ENCODE peak calls at places on chromosomes 16 and 17, in six cellular contexts. T is HFF-Myc, P is stomach, U is breast epithelium, W is PC-3, G is choroid plexus epithelial cell. O is an unnamed sample.

GRCh38 chr16:89442990-89443726 is 47.2 kb downstream of the ANKRD11 start:
- DNase-seq in T (no peak), P (peak), U (peak), W (peak), G (peak), O (peak)

GRCh38 chr17:67107811-67108210 is 63.5 kb downstream of the CACNG1 start:
- DNase-seq in T (no peak), P (no peak), U (no peak), W (no peak), G (peak), O (no peak)

GRCh38 chr16:19130852-19131808 is 17.4 kb downstream of the ITPRIPL2 start:
- DNase-seq in T (peak), P (no peak), U (no peak), W (peak), G (peak), O (peak)

GRCh38 chr16:55478827-55479559 is at the start of gene MMP2:
- DNase-seq in T (no peak), P (peak), U (no peak), W (no peak), G (peak), O (no peak)

GRCh38 chr16:87278191-87279093 is 38.8 kb downstream of the C16orf95 start:
- DNase-seq in T (peak), P (peak), U (peak), W (peak), G (peak), O (peak)

GRCh38 chr17:79461041-79461440 is 149.8 kb downstream of the RBFOX3 start:
- DNase-seq in T (no peak), P (no peak), U (no peak), W (peak), G (peak), O (no peak)

GRCh38 chr17:45228985-45229517 is 7.4 kb downstream of the FMNL1 start:
- DNase-seq in T (peak), P (peak), U (peak), W (peak), G (peak), O (no peak)

GRCh38 chr17:65400701-65401100 is 160.7 kb downstream of the AXIN2 start:
- DNase-seq in T (no peak), P (no peak), U (no peak), W (no peak), G (no peak), O (no peak)

GRCh38 chr16:10992797-10993196 is 48.4 kb downstream of the CLEC16A start:
- DNase-seq in T (no peak), P (peak), U (no peak), W (peak), G (peak), O (no peak)

GRCh38 chr16:65524997-65525396 is 403.1 kb upstream of the CDH11 start:
- DNase-seq in T (no peak), P (no peak), U (no peak), W (no peak), G (peak), O (no peak)

GRCh38 chr16:89155184-89155679 is 16.3 kb upstream of the CDH15 start:
- DNase-seq in T (peak), P (peak), U (peak), W (no peak), G (peak), O (peak)

DNA sequence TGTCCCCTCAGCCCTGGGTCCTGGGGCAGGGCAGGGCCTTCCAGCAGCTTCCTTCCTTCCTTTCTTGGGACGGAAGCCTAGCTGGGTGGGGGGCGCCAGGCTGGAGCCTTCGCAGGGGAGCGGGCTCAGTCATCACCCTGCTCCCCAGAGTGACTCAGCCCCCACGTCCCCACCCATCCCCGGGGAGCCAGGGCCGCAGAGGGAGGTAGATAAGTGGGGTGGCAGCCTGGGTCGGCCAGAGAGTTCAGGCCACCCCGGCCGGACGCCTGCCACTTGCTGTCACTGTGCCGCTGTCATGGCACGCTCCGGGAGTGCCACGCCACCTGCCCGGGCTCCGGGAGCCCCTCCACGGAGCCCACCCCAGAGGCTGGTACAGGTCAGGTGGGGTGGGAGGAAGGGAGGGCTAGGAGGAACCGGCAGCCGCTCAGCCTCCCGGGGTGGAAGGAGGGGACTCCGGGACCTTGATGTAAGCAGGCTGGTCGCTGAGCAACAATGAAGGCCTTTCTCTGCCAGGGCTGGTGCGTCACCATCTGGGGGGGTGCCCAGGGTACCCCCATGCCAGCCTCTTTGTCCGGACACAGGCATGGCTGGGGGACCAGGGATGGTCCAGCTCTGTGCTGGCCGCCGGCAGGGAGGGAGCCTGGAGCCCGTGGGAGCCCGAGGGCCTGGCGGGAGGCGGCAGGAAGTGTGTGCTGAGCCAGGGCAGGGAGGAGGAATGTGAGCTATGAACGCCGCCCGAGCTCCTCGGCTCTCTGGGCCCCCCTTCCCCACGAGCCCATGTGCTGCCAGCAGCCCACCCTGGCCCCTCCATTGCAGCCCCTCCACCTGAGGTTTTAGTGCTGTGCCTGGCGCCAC is 6.6 kb downstream of the NHERF2 start:
- DNase-seq in T (no peak), P (peak), U (peak), W (peak), G (peak), O (no peak)
- H3K4me3 ChIP-seq in T (peak), P (peak), U (peak), W (peak), G (peak), O (peak)

GRCh38 chr17:48722924-48723554 is at the start of gene PRAC2:
- DNase-seq in T (no peak), P (no peak), U (no peak), W (peak), G (no peak), O (peak)
- H3K4me3 ChIP-seq in T (peak), P (no peak), U (no peak), W (peak), G (no peak), O (peak)

GRCh38 chr17:42051013-42051400 is 606 bp upstream of the C17orf113 start:
- DNase-seq in T (no peak), P (no peak), U (no peak), W (no peak), G (no peak), O (no peak)
- H3K4me3 ChIP-seq in T (peak), P (peak), U (peak), W (peak), G (no peak), O (peak)

DNA sequence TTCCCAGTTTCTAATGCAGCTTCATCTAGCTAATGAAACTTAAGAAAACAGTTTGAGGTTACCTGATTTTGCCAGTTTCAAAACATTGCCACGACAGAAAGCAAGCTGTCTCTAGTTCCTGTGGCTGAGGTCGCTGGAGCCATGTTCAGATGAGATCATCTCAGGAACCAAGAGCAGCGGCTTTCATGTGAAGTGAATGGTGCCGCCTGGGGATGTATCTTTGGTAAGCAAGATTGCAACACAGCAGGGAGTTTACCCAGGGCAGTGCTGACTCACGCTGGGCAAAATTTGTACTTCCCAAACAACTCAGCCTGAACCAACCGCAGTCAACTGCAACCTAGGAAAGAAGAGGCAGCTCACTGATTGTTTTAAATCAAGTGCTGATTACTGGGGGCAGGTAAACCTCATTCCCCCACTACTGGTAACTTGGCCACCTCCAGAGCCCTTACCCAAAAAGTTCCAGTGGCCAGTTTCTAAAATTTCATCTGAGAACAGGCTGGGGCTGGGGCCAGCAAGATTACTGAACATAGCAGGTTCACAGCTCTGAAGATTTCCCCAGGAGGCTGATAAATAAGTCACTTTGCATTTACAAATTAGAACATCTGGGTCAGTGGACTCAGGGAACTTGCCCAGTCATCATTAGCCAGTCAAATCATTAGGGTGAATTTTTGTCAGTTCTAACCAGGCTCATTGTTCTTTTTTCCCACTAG is at the start of gene RFFL:
- DNase-seq in T (peak), P (peak), U (peak), W (peak), G (peak), O (peak)
- H3K4me3 ChIP-seq in T (peak), P (peak), U (peak), W (peak), G (peak), O (peak)

GRCh38 chr16:67174706-67175231 is 4.4 kb downstream of the NOL3 start:
- DNase-seq in T (no peak), P (no peak), U (no peak), W (no peak), G (no peak), O (no peak)
- H3K4me3 ChIP-seq in T (peak), P (peak), U (peak), W (peak), G (peak), O (peak)

O was measured in prostate gland.